ENCODE peak calls at places on chromosome 13, in six cellular contexts. I, O, N, V, F and J are unnamed samples.

GRCh38 chr13:113989585-113990300 is 15.9 kb upstream of the C13orf46 start:
- DNase-seq in I (no peak), O (no peak), N (no peak), V (no peak), F (no peak), J (no peak)

GRCh38 chr13:26257049-26257448 is 3.1 kb downstream of the CDK8 start:
- DNase-seq in I (no peak), O (no peak), N (no peak), V (no peak), F (no peak), J (no peak)

GRCh38 chr13:113650275-113650674 is 7.7 kb downstream of the ATP4B start:
- DNase-seq in I (no peak), O (no peak), N (no peak), V (no peak), F (no peak), J (no peak)

GRCh38 chr13:23928985-23929384 is 31.7 kb upstream of the C1QTNF9B start:
- DNase-seq in I (peak; percentile 17), O (peak; percentile 90), N (peak; percentile 10), V (peak; percentile 79), F (no peak), J (no peak)

GRCh38 chr13:60707878-60708277 is 310.9 kb downstream of the TDRD3 start:
- DNase-seq in I (no peak), O (no peak), N (peak; percentile 79), V (no peak), F (no peak), J (no peak)

GRCh38 chr13:46211521-46212351 is at the start of gene LRRC63:
- DNase-seq in I (peak; percentile 62), O (no peak), N (peak; percentile 77), V (peak; percentile 63), F (peak; percentile 81), J (peak; percentile 55)

GRCh38 chr13:35283856-35284255 is 192.6 kb downstream of the MAB21L1 start:
- DNase-seq in I (no peak), O (no peak), N (no peak), V (peak; percentile 18), F (no peak), J (no peak)

GRCh38 chr13:90683711-90684131 is 663.8 kb upstream of the MIR17HG start:
- DNase-seq in I (no peak), O (peak; percentile 56), N (peak; percentile 26), V (peak; percentile 82), F (no peak), J (no peak)

GRCh38 chr13:45119469-45119989 is 781 bp upstream of the GTF2F2 start:
- DNase-seq in I (no peak), O (peak; percentile 77), N (no peak), V (peak; percentile 51), F (no peak), J (no peak)

GRCh38 chr13:95121516-95121915 is 179.7 kb downstream of the ABCC4 start:
- DNase-seq in I (no peak), O (no peak), N (no peak), V (no peak), F (no peak), J (no peak)

GRCh38 chr13:51781246-51782022 is 22.5 kb downstream of the DHRS12 start:
- DNase-seq in I (peak; percentile 56), O (peak; percentile 24), N (peak; percentile 78), V (peak; percentile 45), F (no peak), J (no peak)

GRCh38 chr13:31719214-31719613 is 20.1 kb upstream of the RXFP2 start:
- DNase-seq in I (no peak), O (no peak), N (no peak), V (no peak), F (no peak), J (no peak)
- H3K79me1 ChIP-seq in I (no peaks in the 10 kb centered on the region), O (no peaks in the 10 kb centered on the region), N (no peaks in the 10 kb centered on the region), V (no peaks in the 10 kb centered on the region), F (no peaks in the 10 kb centered on the region), J (no peaks in the 10 kb centered on the region)

GRCh38 chr13:102344410-102344809 is 57.4 kb downstream of the FGF14 start:
- DNase-seq in I (no peak), O (no peak), N (no peak), V (no peak), F (no peak), J (no peak)
- H3K79me1 ChIP-seq in I (no peaks in the 10 kb centered on the region), O (no peaks in the 10 kb centered on the region), N (no peaks in the 10 kb centered on the region), V (no peaks in the 10 kb centered on the region), F (no peaks in the 10 kb centered on the region), J (no peaks in the 10 kb centered on the region)

GRCh38 chr13:25200783-25201182 is 28.7 kb upstream of the AMER2 start:
- DNase-seq in I (no peak), O (peak; percentile 8), N (no peak), V (no peak), F (no peak), J (no peak)
- H3K79me1 ChIP-seq in I (no peaks in the 10 kb centered on the region), O (no peaks in the 10 kb centered on the region), N (no peaks in the 10 kb centered on the region), V (no peaks in the 10 kb centered on the region), F (no peaks in the 10 kb centered on the region), J (no peaks in the 10 kb centered on the region)

GRCh38 chr13:111095031-111095840 is 19.9 kb upstream of the ARHGEF7 start:
- DNase-seq in I (no peak), O (no peak), N (no peak), V (no peak), F (no peak), J (no peak)

GRCh38 chr13:111093136-111093535 is 22.0 kb upstream of the ARHGEF7 start:
- DNase-seq in I (no peak), O (no peak), N (no peak), V (no peak), F (no peak), J (no peak)

GRCh38 chr13:111099292-111099691 is 15.8 kb upstream of the ARHGEF7 start:
- DNase-seq in I (no peak), O (no peak), N (peak; percentile 23), V (no peak), F (no peak), J (no peak)

GRCh38 chr13:111093634-111094033 is 21.5 kb upstream of the ARHGEF7 start:
- DNase-seq in I (no peak), O (no peak), N (no peak), V (no peak), F (no peak), J (no peak)

GRCh38 chr13:111095911-111096501 is 19.1 kb upstream of the ARHGEF7 start:
- DNase-seq in I (no peak), O (no peak), N (no peak), V (no peak), F (no peak), J (no peak)
- H3K79me1 ChIP-seq in I (no peaks in the 10 kb centered on the region), O (no peaks in the 10 kb centered on the region), N (no peaks in the 10 kb centered on the region), V (no peaks in the 10 kb centered on the region), F (no peaks in the 10 kb centered on the region), J (no peaks in the 10 kb centered on the region)

GRCh38 chr13:81697826-81698225 is 1356.9 kb upstream of the SPRY2 start:
- DNase-seq in I (no peak), O (no peak), N (no peak), V (no peak), F (no peak), J (no peak)
- H3K79me1 ChIP-seq in I (no peaks in the 10 kb centered on the region), O (no peaks in the 10 kb centered on the region), N (no peaks in the 10 kb centered on the region), V (no peaks in the 10 kb centered on the region), F (no peaks in the 10 kb centered on the region), J (no peaks in the 10 kb centered on the region)